ENCODE peak calls at places on chromosomes 16 and 17, in four cellular contexts. R, V, B and O are unnamed samples.
A peak's percentile ranks its signal among the peaks of the same experiment; 100 is the strongest.

GRCh38 chr17:71959129-71959528 is 161.7 kb upstream of the SOX9 start:
- DNase-seq in B (peak; percentile 1), V (no peak), R (peak; percentile 23), O (peak; percentile 17)

GRCh38 chr17:15263206-15263579 is 1.9 kb downstream of the PMP22 start:
- DNase-seq in B (no peak), R (no peak), V (no peak), O (peak; percentile 53)

GRCh38 chr17:61455754-61456681 is 3.8 kb downstream of the TBX4 start:
- DNase-seq in B (no peak), R (no peak), V (no peak), O (no peak)

GRCh38 chr17:69179227-69179952 is 37.7 kb upstream of the ABCA6 start:
- DNase-seq in R (no peak), V (no peak), B (no peak), O (no peak)

GRCh38 chr16:48347191-48347860 is 37.9 kb downstream of the SIAH1 start:
- DNase-seq in B (no peak), V (no peak), R (no peak), O (no peak)

GRCh38 chr16:83886199-83886971 is 12.5 kb upstream of the MLYCD start:
- DNase-seq in B (no peak), V (no peak), R (no peak), O (no peak)

GRCh38 chr16:4283939-4284338 is 11.1 kb upstream of the TFAP4 start:
- DNase-seq in V (no peak), R (no peak), B (no peak), O (no peak)

GRCh38 chr16:35102780-35103403 is 1643.5 kb downstream of the TP53TG3F start:
- DNase-seq in V (peak; percentile 9), B (no peak), R (peak; percentile 3), O (peak; percentile 11)

DNA sequence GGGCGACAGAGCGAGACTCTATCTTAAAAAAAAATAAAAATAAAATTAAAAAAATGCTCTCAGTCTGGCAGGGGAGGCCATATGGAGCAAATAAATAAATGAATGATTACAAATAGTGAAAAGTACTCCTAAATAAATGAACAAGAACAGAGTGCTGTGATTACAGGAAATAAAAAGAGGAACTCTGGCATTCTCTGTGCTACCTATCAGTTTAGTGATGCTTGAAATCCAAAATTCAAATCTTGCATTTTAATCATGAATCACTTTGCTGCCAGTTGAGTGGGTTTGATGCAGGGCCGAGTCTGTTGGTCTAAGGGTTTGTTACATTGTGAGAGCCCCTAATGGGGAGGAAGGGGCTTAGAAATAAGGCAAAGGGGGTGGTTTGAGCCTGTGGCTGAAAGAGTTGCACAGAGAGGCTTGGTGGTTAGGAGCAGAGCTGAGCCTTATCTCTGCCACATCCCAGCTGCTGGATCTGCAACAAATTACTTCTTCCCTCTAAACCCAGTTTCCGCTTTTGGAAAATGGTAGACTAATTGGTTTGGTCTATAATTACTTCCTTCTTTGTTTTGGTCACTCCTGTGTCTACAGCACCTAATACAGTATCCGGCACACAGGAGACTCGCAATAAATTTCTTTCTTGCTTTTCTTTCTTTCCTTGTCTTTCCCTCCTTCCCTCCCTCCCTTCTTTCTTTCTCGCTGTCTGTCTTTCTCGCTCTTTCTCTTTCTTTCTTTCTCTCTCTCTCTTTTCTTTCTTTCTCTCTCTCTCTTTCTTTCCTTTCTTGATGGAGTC is 6.3 kb upstream of the ABCC1 start:
- DNase-seq in B (no peak), R (no peak), V (no peak), O (no peak)
- TF ChIP-seq BHLHE40 in B (no peak), R (no peak), V (no peak), O (no peak)

GRCh38 chr16:11057696-11058345 is 113.5 kb downstream of the CLEC16A start:
- DNase-seq in B (no peak), V (no peak), R (no peak), O (no peak)

GRCh38 chr16:11058820-11059219 is 114.5 kb downstream of the CLEC16A start:
- DNase-seq in B (no peak), V (no peak), R (no peak), O (no peak)

GRCh38 chr16:11060856-11061255 is 116.5 kb downstream of the CLEC16A start:
- DNase-seq in V (no peak), B (no peak), R (no peak), O (no peak)

GRCh38 chr16:11060364-11060763 is 116.0 kb downstream of the CLEC16A start:
- DNase-seq in R (no peak), B (no peak), V (no peak), O (no peak)

GRCh38 chr16:11059588-11059987 is 115.2 kb downstream of the CLEC16A start:
- DNase-seq in V (no peak), B (no peak), R (no peak), O (no peak)
- TF ChIP-seq FOXK2 in V (no peak), B (no peak), R (no peak), O (no peak)

DNA sequence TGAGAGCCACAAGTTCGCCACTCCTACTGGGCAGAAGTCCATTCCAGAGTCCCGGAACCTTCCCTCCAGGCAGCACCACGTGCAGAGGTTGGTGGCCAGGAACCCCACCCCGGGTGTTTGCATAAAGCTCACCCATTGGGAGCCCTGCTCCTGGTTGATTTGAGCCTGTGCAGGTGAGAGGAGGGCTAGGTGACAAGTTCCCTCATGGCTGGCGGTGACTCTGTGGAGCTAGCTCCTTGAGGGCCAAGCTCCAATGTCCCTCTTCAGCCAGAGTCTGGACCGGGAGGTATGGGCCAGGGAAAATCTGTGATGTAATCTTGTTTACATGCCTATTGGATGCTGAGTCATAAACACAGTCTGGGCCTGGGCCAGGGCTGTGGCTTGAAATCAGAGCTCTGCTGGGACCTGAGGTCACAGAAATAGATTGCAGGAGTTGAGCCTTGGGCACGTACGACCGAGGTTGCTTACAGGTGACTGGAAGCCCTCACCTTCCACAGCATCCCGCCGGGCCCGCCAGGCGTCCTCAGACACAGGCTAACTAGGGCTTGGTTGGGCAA is 118.9 kb downstream of the AATF start:
- DNase-seq in B (no peak), R (peak; percentile 65), V (peak; percentile 47), O (no peak)
- TF ChIP-seq TARDBP in B (no peak), R (no peak), V (no peak), O (no peak)

GRCh38 chr16:29315916-29316517 is 90.5 kb downstream of the NPIPB11 start:
- DNase-seq in R (no peak), B (no peak), V (peak; percentile 19), O (no peak)
- TF ChIP-seq BHLHE40 in R (no peak), B (no peak), V (no peak), O (no peak)

DNA sequence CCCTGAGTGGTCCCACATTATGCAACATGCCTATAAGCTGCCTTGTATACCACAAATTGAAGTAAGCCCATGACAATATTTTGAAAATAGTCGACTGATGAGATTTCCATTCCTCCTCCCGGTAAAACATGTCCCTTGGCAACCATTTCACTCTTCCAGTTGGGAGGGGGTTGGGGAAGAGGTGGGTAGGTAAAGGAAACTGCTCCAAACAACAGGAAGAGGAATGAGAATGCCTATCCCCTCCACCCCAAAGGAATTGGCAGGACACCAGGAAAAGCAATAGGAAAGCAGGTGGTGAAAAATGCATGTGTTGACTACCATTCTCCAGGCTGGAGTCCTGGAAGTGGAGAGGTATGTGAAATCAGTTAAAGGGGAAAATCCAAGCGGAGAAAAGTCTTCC is 455.9 kb upstream of the PSMD7 start:
- DNase-seq in V (no peak), R (no peak), B (no peak), O (no peak)
- TF ChIP-seq FOXK2 in V (no peak), R (no peak), B (no peak), O (no peak)

DNA sequence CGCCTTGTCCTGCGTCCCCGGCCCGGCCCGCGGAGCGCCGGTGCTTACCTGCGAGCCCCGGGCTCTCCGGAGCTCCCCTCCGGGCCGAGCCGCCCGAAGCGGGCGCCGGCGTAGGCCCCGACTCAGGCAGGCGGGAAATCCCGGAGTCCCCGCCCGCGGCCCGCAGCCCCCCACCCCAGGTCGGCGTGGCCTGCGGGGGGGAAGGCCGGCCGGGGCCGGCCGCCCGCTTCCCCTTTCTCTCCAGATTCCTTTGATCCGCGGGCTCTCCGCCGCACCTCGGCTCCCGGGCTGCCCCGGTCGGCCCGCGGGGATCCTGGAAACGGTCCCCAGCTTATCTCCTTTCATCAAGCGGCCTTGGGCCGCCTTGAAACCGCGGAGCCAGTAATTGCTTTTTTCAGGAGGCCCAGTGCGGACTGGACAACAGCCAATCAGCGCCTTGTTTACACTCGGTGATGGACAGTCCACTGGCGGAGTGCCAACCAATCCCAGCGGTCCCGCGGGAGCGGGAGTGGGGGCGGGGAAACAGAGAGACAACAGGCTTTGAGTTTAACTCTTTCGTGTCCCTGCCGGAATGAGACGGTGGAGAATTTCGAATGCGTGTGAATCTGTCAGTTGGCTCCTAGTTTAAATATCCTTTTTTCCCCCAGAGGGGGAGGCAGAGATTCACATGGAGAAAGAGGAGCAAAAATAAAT is 1.4 kb upstream of the BAHCC1 start:
- DNase-seq in V (peak; percentile 100), B (peak; percentile 40), R (peak; percentile 100), O (peak; percentile 92)
- TF ChIP-seq TARDBP in V (peak; percentile 93), B (no peak), R (peak; percentile 97), O (no peak)